ENCODE peak calls at places on chromosomes 2 and 18, in five cellular contexts. E, Y, T, D and B are unnamed samples.

GRCh38 chr2:108983610-108984009 is 5.4 kb downstream of the EDAR start:
- DNase-seq in T (no peak), E (no peak), D (no peak), Y (no peak), B (no peak)

GRCh38 chr2:47221039-47221438 is 65.9 kb upstream of the STPG4 start:
- DNase-seq in E (peak), T (no peak), Y (peak), D (no peak), B (no peak)

GRCh38 chr2:118817469-118817868 is 30.0 kb downstream of the EN1 start:
- DNase-seq in E (no peak), T (no peak), Y (no peak), D (no peak), B (no peak)

GRCh38 chr2:50895058-50895457 is 136.9 kb downstream of the NRXN1 start:
- DNase-seq in T (no peak), E (peak), Y (no peak), D (no peak), B (no peak)

GRCh38 chr2:58805126-58805525 is 564.0 kb upstream of the FANCL start:
- DNase-seq in E (no peak), D (no peak), T (no peak), Y (no peak), B (no peak)

GRCh38 chr18:75255113-75255512 is 44.5 kb downstream of the TSHZ1 start:
- DNase-seq in E (no peak), T (no peak), D (no peak), Y (no peak), B (no peak)

GRCh38 chr18:25140962-25141308 is 211.0 kb downstream of the ZNF521 start:
- DNase-seq in E (no peak), T (no peak), D (no peak), Y (no peak), B (no peak)

GRCh38 chr2:239853706-239854327 is 171.3 kb downstream of the NDUFA10 start:
- DNase-seq in D (no peak), E (no peak), Y (peak), T (no peak), B (peak)

GRCh38 chr2:221204699-221205098 is 367.4 kb downstream of the EPHA4 start:
- DNase-seq in E (no peak), T (no peak), D (no peak), Y (no peak), B (no peak)

GRCh38 chr2:99863236-99863913 is 279.0 kb downstream of the AFF3 start:
- DNase-seq in Y (no peak), T (no peak), D (no peak), E (peak), B (no peak)

GRCh38 chr18:8987250-8987649 is 115.2 kb upstream of the NDUFV2 start:
- DNase-seq in T (no peak), Y (no peak), D (no peak), E (no peak), B (peak)

GRCh38 chr18:49562481-49563129 is 748 bp downstream of the LIPG start:
- DNase-seq in E (no peak), T (no peak), D (no peak), Y (no peak), B (no peak)

GRCh38 chr2:44170337-44170736 is 1.7 kb downstream of the PPM1B start:
- DNase-seq in E (peak), D (no peak), Y (no peak), T (no peak), B (peak)

GRCh38 chr2:205139822-205140612 is 542.3 kb upstream of the NRP2 start:
- DNase-seq in E (no peak), Y (no peak), T (peak), D (peak), B (peak)

GRCh38 chr2:111155610-111156009 is 34.9 kb downstream of the BCL2L11 start:
- DNase-seq in T (no peak), Y (no peak), D (no peak), E (no peak), B (no peak)

GRCh38 chr2:103739216-103739615 is 977.4 kb downstream of the TMEM182 start:
- DNase-seq in T (no peak), D (no peak), Y (no peak), E (no peak), B (no peak)

GRCh38 chr2:100821255-100821912 is 1.4 kb downstream of the NPAS2 start:
- DNase-seq in Y (no peak), D (no peak), E (peak), T (no peak), B (no peak)

GRCh38 chr2:225994748-225995405 is 595.4 kb downstream of the NYAP2 start:
- DNase-seq in Y (no peak), D (no peak), E (peak), T (no peak), B (no peak)